ENCODE peak calls at places on chromosomes 11 and 22, in seven cellular contexts. R is CD4-positive, alpha-beta T cell; S is kidney epithelial cell; N is nephron progenitor cell; K is testis; B is hippocampal formation; A is stimulated activated CD8-positive, alpha-beta memory T cell treated with anti-CD3 and anti-CD28 coated beads, Interleukin-4, amount 100 ng/mL, for 24 hours. Q is an unnamed sample.

GRCh38 chr22:23264610-23265388 is 84.5 kb downstream of the BCR start:
- DNase-seq in B (no peak), S (no peak), N (no peak), K (peak; percentile 57), A (no peak), R (no peak), Q (peak; percentile 89)

GRCh38 chr22:49047461-49047860 is 780.2 kb downstream of the BRD1 start:
- DNase-seq in K (no peak), S (no peak), N (no peak), R (no peak), A (no peak), B (no peak), Q (no peak)

GRCh38 chr11:126997196-126997595 is 3.4 kb downstream of the KIRREL3 start:
- DNase-seq in A (no peak), N (no peak), R (no peak), B (no peak), S (no peak), K (no peak), Q (no peak)

GRCh38 chr11:109138200-109138599 is 283.8 kb upstream of the C11orf87 start:
- DNase-seq in S (no peak), K (no peak), A (no peak), N (no peak), B (no peak), R (no peak), Q (no peak)

GRCh38 chr22:49688516-49689254 is 139.0 kb downstream of the BRD1 start:
- DNase-seq in A (no peak), R (no peak), K (no peak), B (no peak), S (no peak), N (no peak), Q (no peak)

GRCh38 chr22:27885977-27886842 is 32.8 kb downstream of the PITPNB start:
- DNase-seq in B (peak; percentile 21), R (peak; percentile 30), A (peak; percentile 17), S (peak; percentile 35), N (peak; percentile 55), K (peak; percentile 60), Q (peak; percentile 41)

GRCh38 chr11:27357250-27357649 is 5.8 kb downstream of the CCDC34 start:
- DNase-seq in K (no peak), B (no peak), A (no peak), N (no peak), R (no peak), S (no peak), Q (peak; percentile 48)

GRCh38 chr11:11798586-11799438 is 43.0 kb upstream of the USP47 start:
- DNase-seq in K (peak; percentile 86), N (peak; percentile 75), B (peak; percentile 11), S (peak; percentile 26), R (peak; percentile 58), A (peak; percentile 71), Q (peak; percentile 91)

GRCh38 chr22:48369789-48370507 is 1457.7 kb downstream of the BRD1 start:
- DNase-seq in S (no peak), K (no peak), R (no peak), A (no peak), B (no peak), N (no peak), Q (no peak)

GRCh38 chr11:124740277-124740882 is 638 bp downstream of the NRGN start:
- DNase-seq in A (no peak), K (no peak), B (no peak), N (no peak), S (no peak), R (peak; percentile 39), Q (peak; percentile 60)

GRCh38 chr11:2215561-2216399 is 44.2 kb upstream of the TH start:
- DNase-seq in S (no peak), A (no peak), K (no peak), R (no peak), B (no peak), N (no peak), Q (no peak)

GRCh38 chr11:102026217-102026616 is 21.0 kb upstream of the CFAP300 start:
- DNase-seq in S (no peak), N (no peak), R (no peak), K (no peak), A (no peak), B (no peak), Q (no peak)

GRCh38 chr11:67647471-67647870 is 3.1 kb downstream of the ACY3 start:
- DNase-seq in A (no peak), N (no peak), R (no peak), K (no peak), S (no peak), B (no peak), Q (no peak)

GRCh38 chr11:63916837-63917684 is at the start of gene RCOR2:
- DNase-seq in S (peak; percentile 45), A (peak; percentile 49), B (peak; percentile 78), R (peak; percentile 45), N (peak; percentile 88), K (peak; percentile 83), Q (peak; percentile 73)

GRCh38 chr11:124865181-124865901 is at the start of gene ROBO3:
- DNase-seq in B (no peak), K (no peak), N (no peak), A (no peak), S (no peak), R (no peak), Q (no peak)

GRCh38 chr22:22884010-22884887 is 3.4 kb upstream of the IGLL5 start:
- DNase-seq in S (peak; percentile 10), B (peak; percentile 8), K (peak; percentile 76), R (peak; percentile 55), A (peak; percentile 46), N (peak; percentile 69), Q (peak; percentile 33)

GRCh38 chr11:12395333-12395732 is 18.0 kb downstream of the PARVA start:
- DNase-seq in R (no peak), A (no peak), N (no peak), K (no peak), S (no peak), B (no peak), Q (no peak)

GRCh38 chr11:95556342-95557151 is 233.0 kb downstream of the FAM76B start:
- DNase-seq in S (no peak), R (no peak), N (no peak), B (peak; percentile 17), K (no peak), A (no peak), Q (peak; percentile 8)

GRCh38 chr11:57406337-57406904 is 16.0 kb upstream of the PRG2 start:
- DNase-seq in A (no peak), B (no peak), S (peak; percentile 80), K (no peak), R (no peak), N (no peak), Q (no peak)

GRCh38 chr11:37973926-37974325 is 1375.9 kb upstream of the RAG2 start:
- DNase-seq in B (no peak), K (no peak), R (no peak), S (no peak), N (no peak), A (no peak), Q (no peak)

GRCh38 chr11:113182288-113182687 is 132.1 kb upstream of the TTC12 start:
- DNase-seq in S (no peak), N (no peak), A (no peak), R (no peak), B (no peak), K (no peak), Q (no peak)

GRCh38 chr11:12238420-12238819 is 128.0 kb downstream of the MICAL2 start:
- DNase-seq in R (no peak), S (no peak), N (no peak), A (no peak), B (no peak), K (no peak), Q (no peak)

GRCh38 chr11:17010851-17011420 is 3.3 kb downstream of the PLEKHA7 start:
- DNase-seq in A (no peak), B (no peak), R (no peak), N (no peak), K (no peak), S (no peak), Q (no peak)

GRCh38 chr11:19777342-19778102 is 64.9 kb downstream of the NAV2 start:
- DNase-seq in R (no peak), B (no peak), S (peak; percentile 56), K (no peak), A (no peak), N (peak; percentile 10), Q (no peak)

GRCh38 chr11:119198925-119199324 is 7.2 kb upstream of the CBL start:
- DNase-seq in N (no peak), K (no peak), S (no peak), B (no peak), R (no peak), A (no peak), Q (no peak)

GRCh38 chr22:50250555-50251471 is at the start of gene HDAC10:
- DNase-seq in K (peak; percentile 80), N (peak; percentile 87), B (no peak), R (peak; percentile 71), A (peak; percentile 76), S (no peak), Q (peak; percentile 84)

GRCh38 chr11:2527621-2528291 is 82.9 kb downstream of the KCNQ1 start:
- DNase-seq in A (no peak), B (no peak), K (no peak), N (peak; percentile 2), R (no peak), S (no peak), Q (no peak)

GRCh38 chr11:45180158-45180887 is 33.9 kb downstream of the PRDM11 start:
- DNase-seq in R (no peak), S (no peak), N (peak; percentile 83), B (no peak), A (no peak), K (peak; percentile 51), Q (peak; percentile 89)

GRCh38 chr11:9015677-9016076 is 11.9 kb upstream of the NRIP3 start:
- DNase-seq in B (peak; percentile 54), S (peak; percentile 60), K (peak; percentile 77), A (peak; percentile 20), R (peak; percentile 40), N (peak; percentile 64), Q (peak; percentile 70)

GRCh38 chr11:18471995-18472394 is 16.3 kb downstream of the LDHAL6A start:
- DNase-seq in N (no peak), S (no peak), R (no peak), A (no peak), K (no peak), B (no peak), Q (no peak)

GRCh38 chr11:114179234-114179941 is 116.8 kb upstream of the NNMT start:
- DNase-seq in K (peak; percentile 93), N (no peak), B (peak; percentile 81), A (no peak), R (no peak), S (no peak), Q (peak; percentile 92)

GRCh38 chr22:30196867-30197336 is 49.7 kb downstream of the LIF start:
- DNase-seq in N (no peak), K (no peak), R (no peak), A (no peak), S (no peak), B (no peak), Q (no peak)

GRCh38 chr11:76184551-76184993 is 21.7 kb downstream of the WNT11 start:
- DNase-seq in A (no peak), N (no peak), S (no peak), R (no peak), B (no peak), K (no peak), Q (no peak)

GRCh38 chr11:79623375-79623774 is 182.5 kb upstream of the TENM4 start:
- DNase-seq in R (no peak), B (no peak), S (no peak), N (no peak), A (no peak), K (no peak), Q (no peak)

GRCh38 chr11:79040348-79040747 is 400.5 kb downstream of the TENM4 start:
- DNase-seq in R (no peak), N (no peak), A (no peak), B (peak; percentile 18), S (no peak), K (no peak), Q (no peak)

GRCh38 chr11:27291954-27292641 is 70.9 kb downstream of the CCDC34 start:
- DNase-seq in N (no peak), R (no peak), K (no peak), S (no peak), A (no peak), B (no peak), Q (no peak)